ENCODE peak calls at places on chromosomes 1 and 21, in five cellular contexts. H is nucleus accumbens, Z is aorta, B is keratinocyte, D is NCI-H774. G is an unnamed sample.

GRCh38 chr1:24074817-24075725 is 36.9 kb downstream of the MYOM3 start:
- DNase-seq in H (no peak), Z (no peak), B (no peak), D (no peak), G (no peak)

GRCh38 chr1:231218078-231218477 is 22.9 kb upstream of the GNPAT start:
- DNase-seq in H (no peak), Z (no peak), B (no peak), D (no peak), G (no peak)

GRCh38 chr1:204359474-204360255 is at the start of gene PLEKHA6:
- DNase-seq in H (no peak), Z (no peak), B (no peak), D (no peak), G (no peak)

GRCh38 chr1:31181515-31182343 is 58.0 kb downstream of the NKAIN1 start:
- DNase-seq in H (no peak), Z (peak), B (no peak), D (no peak), G (peak)

GRCh38 chr1:116795482-116795829 is 41.2 kb downstream of the CD2 start:
- DNase-seq in H (no peak), Z (no peak), B (no peak), D (no peak), G (no peak)

GRCh38 chr21:41643246-41643966 is 123.4 kb downstream of the RIPK4 start:
- DNase-seq in H (no peak), Z (no peak), B (no peak), D (no peak), G (no peak)

GRCh38 chr1:26792924-26793323 is 5.2 kb downstream of the PIGV start:
- DNase-seq in H (no peak), Z (no peak), B (no peak), D (no peak), G (no peak)

GRCh38 chr1:21673277-21673780 is 4.2 kb upstream of the RAP1GAP start:
- DNase-seq in H (no peak), Z (peak), B (no peak), D (no peak), G (no peak)

GRCh38 chr1:194710671-194711070 is 1524.3 kb upstream of the B3GALT2 start:
- DNase-seq in H (no peak), Z (no peak), B (no peak), D (no peak), G (no peak)

GRCh38 chr1:33547574-33547973 is 75.1 kb downstream of the ZSCAN20 start:
- DNase-seq in H (no peak), Z (no peak), B (no peak), D (no peak), G (no peak)

GRCh38 chr1:100532645-100533044 is 5.3 kb upstream of the GPR88 start:
- DNase-seq in H (no peak), Z (no peak), B (no peak), D (no peak), G (no peak)

GRCh38 chr1:167746988-167747655 is 25.3 kb downstream of the MPZL1 start:
- DNase-seq in H (no peak), Z (no peak), B (no peak), D (no peak), G (no peak)

GRCh38 chr1:40978886-40979240 is 633 bp upstream of the CTPS1 start:
- DNase-seq in H (no peak), Z (no peak), B (no peak), D (no peak), G (no peak)

GRCh38 chr21:43323244-43324005 is 103.5 kb downstream of the SIK1 start:
- DNase-seq in H (peak), Z (peak), B (no peak), D (peak), G (no peak)

GRCh38 chr1:181089777-181090505 is 1.4 kb downstream of the IER5 start:
- DNase-seq in H (no peak), Z (peak), B (no peak), D (peak), G (peak)

GRCh38 chr21:15775291-15775690 is 45.5 kb downstream of the USP25 start:
- DNase-seq in H (no peak), Z (no peak), B (no peak), D (no peak), G (no peak)

GRCh38 chr1:25616932-25617625 is 488 bp downstream of the MAN1C1 start:
- DNase-seq in H (no peak), Z (peak), B (no peak), D (no peak), G (no peak)

GRCh38 chr1:227944931-227945890 is 2.5 kb downstream of the WNT9A start:
- DNase-seq in H (no peak), Z (no peak), B (no peak), D (no peak), G (peak)

GRCh38 chr1:204287466-204287881 is 72.3 kb downstream of the PLEKHA6 start:
- DNase-seq in H (no peak), Z (no peak), B (no peak), D (no peak), G (no peak)

GRCh38 chr1:211603191-211603701 is 24.3 kb upstream of the SLC30A1 start:
- DNase-seq in H (no peak), Z (no peak), B (peak), D (no peak), G (no peak)

GRCh38 chr1:65002508-65003315 is 36.4 kb upstream of the JAK1 start:
- DNase-seq in H (peak), Z (peak), B (peak), D (no peak), G (peak)

GRCh38 chr1:13930151-13930550 is 230.2 kb downstream of the PRDM2 start:
- DNase-seq in H (no peak), Z (no peak), B (no peak), D (no peak), G (peak)

GRCh38 chr1:85372683-85373446 is 92.1 kb downstream of the DDAH1 start:
- DNase-seq in H (no peak), Z (no peak), B (no peak), D (no peak), G (no peak)

GRCh38 chr1:14994841-14995437 is 158.6 kb upstream of the TMEM51 start:
- DNase-seq in H (no peak), Z (no peak), B (no peak), D (no peak), G (no peak)

GRCh38 chr1:185636848-185637247 is 97.3 kb upstream of the HMCN1 start:
- DNase-seq in H (no peak), Z (no peak), B (no peak), D (no peak), G (no peak)

GRCh38 chr1:243559575-243560172 is 290.4 kb downstream of the AKT3 start:
- DNase-seq in H (no peak), Z (no peak), B (no peak), D (no peak), G (no peak)

GRCh38 chr1:154264454-154264853 is 8.0 kb upstream of the HAX1 start:
- DNase-seq in H (no peak), Z (no peak), B (no peak), D (no peak), G (no peak)

GRCh38 chr1:23167353-23168078 is 1.1 kb downstream of the LUZP1 start:
- DNase-seq in H (no peak), Z (peak), B (no peak), D (no peak), G (peak)

GRCh38 chr1:192604979-192605620 is 29.5 kb downstream of the RGS1 start:
- DNase-seq in H (no peak), Z (no peak), B (no peak), D (no peak), G (no peak)

GRCh38 chr1:206930210-206930798 is 8.6 kb upstream of the FCMR start:
- DNase-seq in H (no peak), Z (no peak), B (no peak), D (no peak), G (no peak)

GRCh38 chr1:81467433-81467832 is 333.3 kb upstream of the ADGRL2 start:
- DNase-seq in H (no peak), Z (no peak), B (no peak), D (no peak), G (no peak)

GRCh38 chr1:168477792-168478191 is 66.0 kb downstream of the XCL2 start:
- DNase-seq in H (no peak), Z (no peak), B (no peak), D (no peak), G (no peak)

GRCh38 chr1:167864392-167864992 is 49.4 kb downstream of the ADCY10 start:
- DNase-seq in H (no peak), Z (no peak), B (no peak), D (no peak), G (no peak)

GRCh38 chr1:183191833-183192232 is 5.8 kb downstream of the LAMC2 start:
- DNase-seq in H (no peak), Z (no peak), B (peak), D (no peak), G (no peak)